ENCODE peak calls at places on chromosomes 13 and 19, in nine cellular contexts. S is GM12892, J is upper lobe of left lung, U is spleen, L is transverse colon, E is prostate gland, W is suprapubic skin, Q is HL-60, K is sigmoid colon. M is an unnamed sample.

GRCh38 chr13:41222259-41222852 is 28.0 kb upstream of the KBTBD7 start:
- DNase-seq in K (no peak), J (no peak), Q (peak; percentile 18), W (no peak), S (peak; percentile 27), L (peak; percentile 44), U (no peak), E (peak; percentile 41), M (peak; percentile 32)

GRCh38 chr19:6061420-6062130 is 48.7 kb downstream of the RFX2 start:
- DNase-seq in L (peak; percentile 62), U (no peak), J (no peak), S (no peak), Q (no peak), E (peak; percentile 50), W (no peak), K (peak; percentile 92), M (no peak)

GRCh38 chr13:50006426-50007135 is 8.7 kb upstream of the KCNRG start:
- DNase-seq in J (no peak), K (no peak), W (no peak), Q (no peak), S (no peak), L (peak; percentile 78), E (no peak), U (no peak), M (no peak)

GRCh38 chr19:33903489-33903850 is 106.8 kb downstream of the KCTD15 start:
- DNase-seq in K (no peak), J (no peak), W (no peak), S (no peak), U (no peak), Q (no peak), E (no peak), L (no peak), M (no peak)

GRCh38 chr19:44603201-44603945 is 10.0 kb upstream of the IGSF23 start:
- DNase-seq in E (no peak), U (no peak), S (no peak), J (no peak), K (no peak), L (no peak), Q (no peak), W (no peak), M (no peak)

GRCh38 chr13:60111726-60112125 is 52.0 kb downstream of the DIAPH3 start:
- DNase-seq in L (no peak), S (no peak), U (no peak), Q (no peak), E (no peak), K (no peak), W (no peak), J (no peak), M (no peak)

GRCh38 chr13:81487151-81487550 is 1146.2 kb upstream of the SPRY2 start:
- DNase-seq in K (no peak), L (no peak), E (no peak), W (no peak), U (no peak), S (no peak), J (no peak), Q (no peak), M (no peak)

GRCh38 chr19:14580623-14581237 is 2.2 kb upstream of the CLEC17A start:
- DNase-seq in U (no peak), W (no peak), K (no peak), L (no peak), J (no peak), E (no peak), Q (no peak), S (no peak), M (no peak)

GRCh38 chr19:4730740-4731171 is 7.1 kb upstream of the DPP9 start:
- DNase-seq in L (peak; percentile 37), Q (no peak), W (no peak), S (no peak), K (no peak), J (no peak), E (no peak), U (no peak), M (no peak)

GRCh38 chr13:98188544-98189166 is 11.6 kb upstream of the RNF113B start:
- DNase-seq in K (no peak), Q (no peak), J (no peak), U (no peak), S (no peak), W (no peak), E (no peak), L (no peak), M (no peak)

GRCh38 chr13:74187564-74187963 is 53.4 kb upstream of the KLF12 start:
- DNase-seq in L (no peak), W (no peak), U (no peak), J (no peak), S (no peak), Q (no peak), K (no peak), E (no peak), M (no peak)

GRCh38 chr19:39413903-39414608 is 1.6 kb downstream of the PLEKHG2 start:
- DNase-seq in Q (no peak), E (no peak), U (peak; percentile 87), S (no peak), W (peak; percentile 85), L (peak; percentile 31), K (peak; percentile 81), J (peak; percentile 83), M (no peak)

GRCh38 chr13:31638577-31638976 is 100.7 kb upstream of the RXFP2 start:
- DNase-seq in Q (no peak), S (no peak), U (no peak), J (no peak), K (no peak), L (no peak), W (no peak), E (no peak), M (no peak)

DNA sequence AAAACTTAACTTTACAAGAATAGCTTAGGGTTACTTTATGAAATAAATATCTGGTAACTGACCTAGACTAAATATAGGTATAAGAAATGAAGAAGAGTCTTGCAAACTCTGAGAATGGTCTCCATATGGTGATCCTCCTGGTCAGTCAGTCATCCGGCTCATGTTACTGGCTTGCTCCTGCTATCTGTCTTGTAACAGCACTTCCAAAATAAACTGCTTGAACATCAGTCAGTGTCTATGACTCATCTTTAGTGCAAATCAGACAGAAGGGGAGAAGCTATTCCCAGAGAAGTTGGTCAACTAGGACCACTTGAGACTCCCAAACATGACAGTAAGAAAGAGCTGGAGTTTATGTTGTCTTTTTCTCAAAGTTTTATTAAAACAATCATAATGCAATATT is 1550.9 kb downstream of the PCDH9 start:
- DNase-seq in Q (no peak), E (no peak), S (no peak), L (no peak), U (no peak), K (no peak), W (no peak), J (no peak), M (no peak)
- TF ChIP-seq POLR2AphosphoS5 in Q (no peak), E (no peak), S (no peak), L (no peak), U (no peak), K (no peak), W (no peak), J (no peak), M (no peak)

DNA sequence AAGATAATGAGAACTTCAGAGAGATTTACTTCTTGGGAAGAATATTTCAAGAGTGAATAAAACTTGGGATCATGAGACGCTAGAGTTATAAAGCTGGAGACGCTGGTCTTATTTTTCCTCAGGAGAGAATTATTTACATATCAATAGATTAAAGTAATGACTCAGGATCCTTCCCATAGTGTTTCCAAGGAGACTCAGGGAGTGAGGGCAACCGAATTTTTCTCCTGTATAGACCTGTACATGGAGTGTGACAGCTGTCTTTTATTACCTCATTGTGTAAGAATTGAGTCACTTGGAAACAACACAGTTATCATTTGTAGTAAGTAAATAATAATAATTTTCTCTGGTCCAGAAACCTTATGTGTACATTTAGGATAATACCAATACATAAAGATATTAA is 1905.5 kb downstream of the OLFM4 start:
- DNase-seq in E (no peak), L (no peak), Q (no peak), K (no peak), W (no peak), J (no peak), S (no peak), U (no peak), M (no peak)
- TF ChIP-seq POLR2AphosphoS5 in E (no peak), L (no peak), Q (no peak), K (no peak), W (no peak), J (no peak), S (no peak), U (no peak), M (no peak)

DNA sequence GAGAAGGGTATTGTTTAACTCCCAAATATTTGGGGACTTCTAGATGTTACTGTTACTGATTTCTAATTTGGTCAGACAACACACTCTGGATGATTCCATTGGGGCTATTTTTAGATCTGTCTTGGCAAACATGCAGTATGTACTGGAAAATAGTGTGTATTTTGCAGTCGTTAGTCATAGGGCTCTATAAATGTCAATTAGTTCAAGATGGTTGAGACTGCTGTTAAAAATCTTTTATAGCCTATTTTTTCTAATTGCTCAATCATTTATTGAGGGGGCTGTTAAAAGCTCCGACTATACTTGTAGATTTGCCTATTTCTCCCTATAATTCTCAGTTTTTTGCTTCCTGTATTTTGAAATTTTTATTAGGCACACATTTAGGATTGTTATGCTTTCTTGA is 31.4 kb downstream of the PPP5C start:
- DNase-seq in Q (no peak), K (no peak), W (no peak), L (no peak), S (no peak), E (peak; percentile 61), J (no peak), U (no peak), M (no peak)
- TF ChIP-seq POLR2AphosphoS5 in Q (no peak), K (no peak), W (no peak), L (peak; percentile 49), S (no peak), E (peak; percentile 95), J (no peak), U (no peak), M (no peak)

GRCh38 chr19:7632340-7633203 is 947 bp downstream of the PCP2 start:
- DNase-seq in L (no peak), Q (no peak), S (no peak), E (no peak), J (peak; percentile 79), K (no peak), U (no peak), W (no peak), M (no peak)

GRCh38 chr19:7631577-7631976 is 1.9 kb downstream of the PCP2 start:
- DNase-seq in K (no peak), W (no peak), Q (no peak), E (no peak), S (no peak), U (no peak), L (no peak), J (no peak), M (no peak)

GRCh38 chr19:7636317-7636690 is 606 bp upstream of the STXBP2 start:
- DNase-seq in E (no peak), J (no peak), Q (no peak), S (no peak), W (no peak), U (no peak), L (no peak), K (no peak), M (no peak)

GRCh38 chr19:7635670-7636069 is 1.2 kb upstream of the STXBP2 start:
- DNase-seq in K (no peak), L (no peak), S (no peak), E (no peak), U (no peak), Q (no peak), W (no peak), J (no peak), M (no peak)

DNA sequence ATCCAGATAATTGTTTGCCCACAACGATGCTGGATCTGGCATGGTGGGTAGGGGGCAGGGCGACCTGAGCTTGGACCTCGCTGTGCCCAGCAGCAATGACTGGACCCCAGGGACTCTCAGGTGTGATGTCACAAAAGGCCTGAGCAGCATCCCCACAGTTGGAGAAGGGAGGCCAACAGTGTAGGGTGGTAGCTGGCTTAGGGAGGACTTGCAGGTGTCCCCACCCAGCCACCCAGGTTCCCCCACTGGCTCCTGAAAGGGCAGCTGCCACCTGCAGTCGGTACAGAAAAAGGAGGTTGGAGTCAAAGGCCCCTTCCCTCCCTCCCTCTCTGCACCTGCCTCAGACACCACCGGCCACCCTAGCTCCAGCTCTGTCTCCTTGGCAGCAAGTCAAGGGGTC is at the start of gene PCP2:
- DNase-seq in J (no peak), W (no peak), L (no peak), U (no peak), Q (no peak), K (no peak), S (no peak), E (no peak), M (no peak)
- TF ChIP-seq POLR2AphosphoS5 in J (no peak), W (no peak), L (no peak), U (no peak), Q (no peak), K (no peak), S (no peak), E (no peak), M (peak; percentile 33)

M was measured in GM12891.